ENCODE peak calls at places on chromosomes 7 and 10, in four cellular contexts. R is IMR-90, N is H1, C is mesendoderm. G is an unnamed sample.
A peak's percentile ranks its signal among the peaks of the same experiment; 100 is the strongest.

GRCh38 chr10:132721725-132722124 is 64.2 kb downstream of the NKX6-2 start:
- DNase-seq in R (peak; percentile 49), N (no peak), C (no peak), G (no peak)

GRCh38 chr10:59830601-59831259 is 75.6 kb downstream of the CCDC6 start:
- DNase-seq in R (peak; percentile 56), N (peak; percentile 70), C (peak; percentile 80), G (peak; percentile 71)

GRCh38 chr10:132973903-132974241 is 31.5 kb upstream of the CFAP46 start:
- DNase-seq in R (no peak), N (no peak), C (no peak), G (no peak)

GRCh38 chr7:44454348-44454747 is 36.1 kb downstream of the NUDCD3 start:
- DNase-seq in R (no peak), N (no peak), C (no peak), G (no peak)

GRCh38 chr7:151167197-151167911 is at the start of gene GBX1:
- DNase-seq in R (no peak), N (peak; percentile 63), C (no peak), G (peak; percentile 59)

GRCh38 chr7:92228100-92228499 is 17.6 kb downstream of the KRIT1 start:
- DNase-seq in R (peak; percentile 15), N (no peak), C (no peak), G (no peak)

GRCh38 chr10:15427836-15428414 is 56.8 kb upstream of the FAM171A1 start:
- DNase-seq in R (peak; percentile 54), N (no peak), C (peak; percentile 71), G (no peak)

GRCh38 chr10:1364151-1364910 is 308.1 kb downstream of the WDR37 start:
- DNase-seq in R (no peak), N (peak; percentile 4), C (no peak), G (no peak)

GRCh38 chr10:75651452-75651851 is 220.0 kb downstream of the LRMDA start:
- DNase-seq in R (no peak), N (no peak), C (peak; percentile 56), G (peak; percentile 35)

GRCh38 chr10:77702166-77702565 is 64.6 kb upstream of the KCNMA1 start:
- DNase-seq in R (peak; percentile 94), N (no peak), C (no peak), G (no peak)

GRCh38 chr10:52004342-52004949 is 305.1 kb upstream of the CSTF2T start:
- DNase-seq in R (peak; percentile 67), N (no peak), C (peak; percentile 53), G (no peak)

GRCh38 chr7:113664867-113665266 is 253.9 kb downstream of the PPP1R3A start:
- DNase-seq in R (peak; percentile 3), N (no peak), C (no peak), G (no peak)

GRCh38 chr7:22116451-22117027 is 170.8 kb upstream of the CDCA7L start:
- DNase-seq in R (peak; percentile 63), N (no peak), C (peak; percentile 32), G (peak; percentile 5)

GRCh38 chr10:5902511-5903274 is 12.7 kb downstream of the FBH1 start:
- DNase-seq in R (no peak), N (no peak), C (no peak), G (no peak)

GRCh38 chr10:113415246-113415645 is 137.6 kb upstream of the HABP2 start:
- DNase-seq in R (no peak), N (no peak), C (no peak), G (no peak)

GRCh38 chr7:95527033-95527775 is 41.5 kb downstream of the ASB4 start:
- DNase-seq in R (peak; percentile 44), N (peak; percentile 67), C (peak; percentile 79), G (peak; percentile 75)

GRCh38 chr10:103835121-103836045 is 20.0 kb downstream of the SH3PXD2A start:
- DNase-seq in R (peak; percentile 87), N (no peak), C (no peak), G (no peak)

GRCh38 chr7:2710901-2711551 is 23.0 kb downstream of the AMZ1 start:
- DNase-seq in R (peak; percentile 32), N (no peak), C (no peak), G (no peak)

GRCh38 chr7:69414555-69414954 is 183.7 kb upstream of the AUTS2 start:
- DNase-seq in R (no peak), N (no peak), C (no peak), G (no peak)

GRCh38 chr7:30906520-30907240 is 5.0 kb upstream of the AQP1 start:
- DNase-seq in R (peak; percentile 30), N (no peak), C (no peak), G (no peak)
- H3K27ac ChIP-seq in R (no peak overlapping the region), N (no peak overlapping the region), C (no peak overlapping the region), G (no peak overlapping the region)

DNA sequence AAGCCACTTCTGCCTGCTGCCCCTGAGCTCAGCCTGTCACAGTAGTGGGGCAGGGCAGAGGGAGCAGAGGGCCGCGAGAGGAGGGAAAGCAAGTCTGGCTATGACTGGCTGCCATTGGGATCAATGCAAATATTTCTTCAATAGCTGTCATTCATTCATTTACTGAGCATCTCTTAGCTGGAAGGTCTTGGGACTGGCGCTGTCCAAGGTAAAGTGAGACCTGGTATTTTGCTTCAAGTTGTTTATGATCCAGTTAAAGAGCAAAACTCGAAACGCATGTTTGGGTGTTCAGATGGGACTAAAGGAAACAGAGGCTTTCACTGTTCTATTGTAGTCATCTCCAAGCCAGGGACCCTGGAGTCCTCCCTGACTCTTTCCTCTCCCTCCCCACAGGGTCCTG is 47.1 kb upstream of the R3HCC1L start:
- DNase-seq in R (peak; percentile 5), N (no peak), C (peak; percentile 12), G (no peak)
- H4K5ac ChIP-seq in R (no peak overlapping the region), N (no peak overlapping the region), C (no peak overlapping the region), G (no peak overlapping the region)

DNA sequence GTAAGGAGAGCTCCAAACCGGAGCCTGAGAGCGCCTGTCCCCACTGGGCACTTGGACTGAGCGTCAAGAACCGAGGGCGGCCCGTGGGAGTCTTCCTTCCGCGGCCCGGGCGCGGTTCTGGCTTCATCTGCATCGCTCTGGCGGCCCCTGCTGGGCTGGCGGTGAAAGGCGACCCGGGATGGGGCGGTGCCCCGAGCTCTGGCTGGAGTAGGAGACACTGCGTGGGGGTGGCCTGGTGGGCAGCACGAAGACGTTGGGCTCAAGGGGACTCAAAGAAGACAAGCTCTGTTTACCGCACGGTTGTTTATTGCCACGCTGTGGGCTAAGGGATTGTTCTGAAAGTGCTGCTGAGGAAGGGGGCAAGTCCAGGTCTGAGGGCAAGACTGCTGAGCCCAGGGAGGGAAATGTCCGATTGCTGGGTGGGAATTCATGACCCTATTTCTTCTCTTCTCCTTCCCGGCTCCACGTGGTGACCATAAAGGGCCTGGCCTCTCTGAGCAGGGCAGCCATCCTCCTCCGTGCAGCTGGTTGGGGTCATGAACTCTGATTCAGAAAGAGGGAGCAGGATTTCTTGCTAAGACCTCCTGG is 29.8 kb downstream of the PLAU start:
- DNase-seq in R (peak; percentile 49), N (peak; percentile 96), C (peak; percentile 71), G (peak; percentile 84)
- H3K27ac ChIP-seq in R (peak overlapping the region; percentile 54), N (no peak overlapping the region), C (no peak overlapping the region), G (no peak overlapping the region)

GRCh38 chr10:34736976-34737771 is 77.9 kb downstream of the PARD3 start:
- DNase-seq in R (no peak), N (no peak), C (peak; percentile 43), G (no peak)
- H4K5ac ChIP-seq in R (no peak overlapping the region), N (no peak overlapping the region), C (no peak overlapping the region), G (no peak overlapping the region)

DNA sequence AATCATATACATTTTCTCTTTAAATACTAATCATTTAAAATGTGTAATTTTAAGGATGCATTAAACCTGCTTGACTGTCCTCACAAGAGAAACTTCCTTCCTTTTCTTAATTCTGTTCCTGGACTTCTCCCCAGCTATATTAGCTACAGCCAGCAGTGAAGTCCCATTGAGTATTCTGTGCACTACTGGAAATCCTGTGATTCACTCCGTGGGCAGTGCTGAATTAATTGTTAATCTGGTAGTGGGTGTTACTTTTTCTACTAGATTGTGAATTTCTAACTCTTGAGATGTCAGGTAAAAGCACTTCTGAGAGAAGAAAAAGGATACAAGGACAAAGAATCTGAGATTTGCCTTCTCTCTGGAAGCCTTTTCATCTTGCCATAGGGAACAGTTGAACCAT is 33.9 kb downstream of the CYCS start:
- DNase-seq in R (no peak), N (no peak), C (no peak), G (no peak)
- H3K27ac ChIP-seq in R (no peak overlapping the region), N (no peak overlapping the region), C (no peak overlapping the region), G (no peak overlapping the region)

GRCh38 chr10:66752714-66753113 is 173.1 kb upstream of the LRRTM3 start:
- DNase-seq in R (peak; percentile 63), N (no peak), C (no peak), G (no peak)
- H4K5ac ChIP-seq in R (no peak overlapping the region), N (no peak overlapping the region), C (no peak overlapping the region), G (no peak overlapping the region)

G was measured in H9.